ENCODE peak calls at places on chromosomes 13 and 19, in nine cellular contexts. M, O, R, T, H, U, I, S and V are unnamed samples.

GRCh38 chr13:30043631-30043925 is 193.2 kb upstream of the UBL3 start:
- DNase-seq in M (no peak), O (no peak), R (no peak), T (peak), H (no peak), U (no peak), I (peak), S (no peak), V (no peak)

GRCh38 chr13:93861818-93862217 is 617.7 kb downstream of the DCT start:
- DNase-seq in M (no peak), O (no peak), R (no peak), T (no peak), H (no peak), U (no peak), I (no peak), S (no peak), V (no peak)

GRCh38 chr19:36101550-36102327 is 9.2 kb upstream of the OVOL3 start:
- DNase-seq in M (no peak), O (no peak), R (no peak), T (no peak), H (no peak), U (no peak), I (no peak), S (no peak), V (no peak)

GRCh38 chr13:80473695-80474094 is 132.8 kb upstream of the SPRY2 start:
- DNase-seq in M (no peak), O (no peak), R (no peak), T (no peak), H (no peak), U (peak), I (no peak), S (no peak), V (no peak)

GRCh38 chr13:46817081-46817480 is 20.1 kb upstream of the ESD start:
- DNase-seq in M (no peak), O (no peak), R (no peak), T (no peak), H (no peak), U (no peak), I (no peak), S (no peak), V (no peak)

GRCh38 chr19:10036601-10037071 is 23.4 kb downstream of the RDH8 start:
- DNase-seq in M (no peak), O (no peak), R (no peak), T (no peak), H (no peak), U (peak), I (no peak), S (no peak), V (no peak)

GRCh38 chr19:16585808-16586476 is 13.7 kb upstream of the SLC35E1 start:
- DNase-seq in M (no peak), O (no peak), R (no peak), T (peak), H (no peak), U (no peak), I (no peak), S (no peak), V (no peak)

GRCh38 chr19:16252459-16253205 is 54.9 kb downstream of the AP1M1 start:
- DNase-seq in M (no peak), O (no peak), R (no peak), T (peak), H (no peak), U (no peak), I (no peak), S (no peak), V (peak)

GRCh38 chr19:21463449-21464105 is 41.8 kb upstream of the ZNF429 start:
- DNase-seq in M (peak), O (no peak), R (peak), T (peak), H (peak), U (no peak), I (no peak), S (peak), V (no peak)

GRCh38 chr13:19985219-19985556 is 26.7 kb downstream of the ZMYM2 start:
- DNase-seq in M (no peak), O (no peak), R (no peak), T (no peak), H (no peak), U (no peak), I (no peak), S (no peak), V (no peak)

GRCh38 chr19:1445185-1445931 is 4.6 kb upstream of the APC2 start:
- DNase-seq in M (peak), O (no peak), R (peak), T (peak), H (peak), U (peak), I (no peak), S (peak), V (peak)

GRCh38 chr13:32032780-32033179 is 1.2 kb downstream of the FRY start:
- DNase-seq in M (no peak), O (no peak), R (no peak), T (no peak), H (no peak), U (no peak), I (no peak), S (no peak), V (no peak)

GRCh38 chr13:98792784-98793183 is 40.3 kb upstream of the SLC15A1 start:
- DNase-seq in M (no peak), O (no peak), R (no peak), T (no peak), H (no peak), U (no peak), I (no peak), S (peak), V (no peak)

DNA sequence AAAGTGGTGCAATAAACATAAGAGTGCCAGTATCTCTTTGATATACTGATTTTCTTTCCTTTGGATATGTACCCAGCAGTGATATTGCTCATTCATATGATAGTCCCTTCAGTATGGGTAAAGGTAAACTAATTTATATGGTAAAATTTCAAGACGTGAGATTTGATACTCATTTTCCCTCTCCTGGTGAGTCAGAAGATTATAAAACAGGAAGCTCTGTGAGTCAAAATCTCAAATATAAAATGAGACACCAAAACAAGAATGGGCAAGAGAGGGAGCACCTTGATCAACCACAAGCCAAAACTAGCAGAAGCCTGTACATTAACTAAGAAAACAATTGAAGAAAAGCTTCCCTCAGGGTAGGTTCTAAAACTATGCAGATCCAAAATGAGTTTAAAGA is 216.3 kb downstream of the SLITRK6 start:
- DNase-seq in M (no peak), O (no peak), R (no peak), T (no peak), H (no peak), U (no peak), I (no peak), S (no peak), V (no peak)
- TF ChIP-seq EP300 in M (no peak), O (no peak), R (no peak), T (no peak), H (no peak), U (no peak), I (no peak), S (no peak), V (no peak)

GRCh38 chr19:57527136-57527881 is at the start of gene ZNF549:
- DNase-seq in M (peak), O (peak), R (peak), T (peak), H (peak), U (peak), I (peak), S (peak), V (peak)
- TF ChIP-seq POLR2A in M (peak), O (no peak), R (no peak), T (no peak), H (no peak), U (no peak), I (no peak), S (no peak), V (no peak)

GRCh38 chr13:92354583-92354982 is 872.0 kb upstream of the GPC6 start:
- DNase-seq in M (no peak), O (no peak), R (no peak), T (no peak), H (no peak), U (no peak), I (no peak), S (no peak), V (no peak)

DNA sequence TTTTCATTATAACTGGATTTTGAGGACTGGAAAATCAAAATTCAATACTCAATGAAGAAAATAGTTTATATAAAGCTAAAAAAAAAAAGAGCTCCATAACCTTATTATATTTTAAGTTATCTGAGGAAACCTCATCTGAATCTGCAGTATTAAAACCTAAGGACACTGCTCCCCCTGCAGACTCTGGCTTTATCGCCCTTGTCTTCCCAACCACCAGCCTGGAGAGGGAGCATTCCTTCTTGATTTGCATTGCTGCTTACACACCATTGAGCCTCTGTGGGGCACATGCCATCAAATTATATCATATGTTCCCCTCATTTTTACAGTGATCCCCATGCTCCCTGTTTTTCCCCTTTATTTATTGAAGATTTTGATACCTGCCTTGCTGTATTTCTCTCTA is 871.4 kb upstream of the GPC6 start:
- DNase-seq in M (peak), O (no peak), R (no peak), T (peak), H (peak), U (no peak), I (no peak), S (no peak), V (no peak)
- TF ChIP-seq EP300 in M (no peak), O (no peak), R (no peak), T (no peak), H (no peak), U (no peak), I (no peak), S (no peak), V (no peak)

DNA sequence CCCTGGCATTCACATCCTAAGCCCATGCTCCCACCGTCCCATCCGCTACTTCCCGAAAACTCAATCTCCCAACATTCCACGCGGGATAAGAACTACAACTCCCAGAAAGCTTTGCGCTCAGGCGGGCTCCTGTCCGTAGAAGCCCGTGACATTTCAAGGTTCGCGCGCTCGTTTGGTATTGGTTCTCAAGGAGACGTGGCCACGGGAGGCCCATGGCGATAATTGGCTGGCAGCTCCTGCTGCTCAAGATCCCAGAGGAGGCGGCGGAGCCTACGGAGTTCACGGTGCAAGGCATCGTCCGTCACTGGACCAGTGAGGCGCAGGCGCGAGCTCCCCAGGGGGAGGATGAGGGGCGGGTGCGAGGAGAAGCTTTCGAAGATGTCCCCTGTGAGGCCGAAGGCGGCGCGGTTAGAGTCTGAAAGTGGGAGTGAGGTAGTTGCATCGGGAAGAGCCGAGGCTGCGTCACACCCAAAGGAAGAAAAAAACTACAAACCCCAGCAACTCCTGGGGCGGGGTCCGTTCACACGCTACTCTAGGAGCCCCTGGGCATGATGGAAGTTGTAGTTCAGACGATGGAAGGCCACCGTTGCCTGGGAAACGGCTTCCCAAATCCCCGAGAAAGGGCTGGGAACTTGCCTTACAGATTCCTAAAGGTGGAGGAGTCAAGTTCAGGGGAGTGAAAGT is 1.2 kb upstream of the MAMSTR start:
- DNase-seq in M (peak), O (peak), R (peak), T (peak), H (peak), U (peak), I (peak), S (peak), V (peak)
- TF ChIP-seq POLR2A in M (peak), O (no peak), R (no peak), T (no peak), H (peak), U (peak), I (no peak), S (no peak), V (no peak)

DNA sequence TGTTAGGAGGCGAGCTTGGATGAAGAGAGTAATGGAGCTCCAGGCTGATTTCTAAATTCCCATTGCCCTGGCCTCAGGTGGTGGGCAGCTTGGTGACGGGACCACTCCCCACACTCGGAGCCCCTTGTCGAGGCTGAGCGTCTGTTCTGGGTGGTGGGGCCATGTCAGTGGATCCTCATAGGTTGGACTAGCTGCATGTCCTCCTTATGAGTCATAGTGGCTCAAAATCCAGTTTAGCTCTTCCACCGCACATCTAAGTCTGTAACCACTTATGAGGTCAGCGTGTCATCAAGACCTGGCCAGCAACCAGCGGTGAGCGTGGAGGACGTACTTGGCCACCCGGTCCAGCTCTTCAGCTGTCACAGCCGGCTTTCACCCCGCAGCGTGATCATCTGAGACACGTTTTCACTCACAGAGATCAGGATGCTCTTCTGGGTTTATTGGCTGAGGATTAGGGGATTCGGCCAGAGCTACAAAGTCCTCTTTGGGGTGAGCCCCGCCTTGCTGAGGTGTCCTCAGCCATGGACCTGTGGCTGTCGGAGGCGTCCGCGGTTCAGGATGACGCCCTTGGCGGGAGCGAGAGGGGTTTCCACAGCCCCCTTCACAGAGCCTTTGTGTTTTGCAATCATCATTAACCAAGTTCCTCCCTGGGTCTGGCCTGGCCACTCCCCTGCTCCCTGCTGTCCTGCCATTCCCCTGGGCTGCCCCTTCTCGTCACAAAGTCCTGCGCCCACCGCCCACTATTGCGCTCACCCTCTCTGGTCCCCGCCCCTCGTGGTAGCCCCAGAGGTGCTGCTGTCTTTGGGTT is 41.9 kb downstream of the ADPRHL1 start:
- DNase-seq in M (no peak), O (no peak), R (no peak), T (peak), H (no peak), U (peak), I (no peak), S (no peak), V (no peak)
- TF ChIP-seq EP300 in M (no peak), O (no peak), R (no peak), T (no peak), H (no peak), U (no peak), I (no peak), S (no peak), V (no peak)